ENCODE peak calls at places on chromosomes 11 and 22, in six cellular contexts. F is kidney, K is mammary epithelial cell, G is brain microvascular endothelial cell, L is upper lobe of right lung, O is heart left ventricle. T is an unnamed sample.

GRCh38 chr11:58676563-58677135 is 54.2 kb downstream of the CNTF start:
- DNase-seq in K (no peak), L (no peak), O (no peak), G (no peak), F (no peak), T (no peak)

GRCh38 chr11:122695076-122695620 is 39.6 kb downstream of the UBASH3B start:
- DNase-seq in G (no peak), L (no peak), O (no peak), K (no peak), F (no peak), T (no peak)

GRCh38 chr22:46245515-46245914 is 4.6 kb downstream of the CDPF1 start:
- DNase-seq in L (no peak), F (peak; percentile 86), G (no peak), K (no peak), O (peak; percentile 85), T (peak; percentile 33)

GRCh38 chr22:49046546-49047305 is 780.9 kb downstream of the BRD1 start:
- DNase-seq in F (no peak), L (peak; percentile 63), O (no peak), K (no peak), G (peak; percentile 5), T (no peak)

GRCh38 chr11:100546714-100547113 is 140.4 kb upstream of the ARHGAP42 start:
- DNase-seq in O (no peak), G (peak; percentile 69), L (no peak), K (peak; percentile 83), F (no peak), T (no peak)

GRCh38 chr22:23237841-23238240 is 57.5 kb downstream of the BCR start:
- DNase-seq in K (no peak), G (no peak), L (no peak), O (no peak), F (no peak), T (no peak)

GRCh38 chr11:128904303-128904871 is 13.2 kb downstream of the KCNJ5 start:
- DNase-seq in O (no peak), K (no peak), L (no peak), F (peak; percentile 68), G (no peak), T (no peak)

GRCh38 chr22:46066691-46067090 is 83.6 kb upstream of the PPARA start:
- DNase-seq in L (peak; percentile 25), K (peak; percentile 74), O (peak; percentile 20), G (no peak), F (peak; percentile 37), T (no peak)

GRCh38 chr11:70040452-70040851 is 37.7 kb upstream of the ANO1 start:
- DNase-seq in F (no peak), G (no peak), O (no peak), K (no peak), L (no peak), T (no peak)

GRCh38 chr11:29272019-29272654 is 744.7 kb downstream of the KCNA4 start:
- DNase-seq in K (peak; percentile 51), F (no peak), L (no peak), G (peak; percentile 56), O (no peak), T (no peak)

GRCh38 chr11:8720868-8721739 is 38.5 kb downstream of the RPL27A start:
- DNase-seq in O (no peak), G (no peak), F (no peak), K (peak; percentile 46), L (no peak), T (no peak)

GRCh38 chr22:39264344-39265116 is 19.7 kb upstream of the PDGFB start:
- DNase-seq in G (no peak), K (no peak), O (peak; percentile 69), F (no peak), L (no peak), T (no peak)

GRCh38 chr11:108593214-108593909 is at the start of gene EXPH5:
- DNase-seq in L (peak; percentile 97), G (peak; percentile 49), K (peak; percentile 98), F (peak; percentile 97), O (peak; percentile 78), T (peak; percentile 76)

GRCh38 chr11:112000703-112001102 is 24.5 kb upstream of the DLAT start:
- DNase-seq in F (no peak), K (no peak), L (no peak), O (no peak), G (no peak), T (no peak)

GRCh38 chr22:29266564-29267461 is 968 bp downstream of the RHBDD3 start:
- DNase-seq in O (no peak), F (no peak), K (peak; percentile 1), G (no peak), L (peak; percentile 58), T (peak; percentile 27)

GRCh38 chr11:3129181-3129590 is 35.9 kb downstream of the OSBPL5 start:
- DNase-seq in G (no peak), L (no peak), F (no peak), K (no peak), O (no peak), T (no peak)

GRCh38 chr11:132790466-132790865 is 741.8 kb downstream of the OPCML start:
- DNase-seq in K (no peak), F (no peak), G (no peak), O (no peak), L (no peak), T (no peak)

GRCh38 chr22:27116295-27116694 is 458.9 kb downstream of the MIAT start:
- DNase-seq in G (no peak), L (no peak), K (no peak), F (no peak), O (no peak), T (no peak)

GRCh38 chr11:60348116-60348515 is 21.1 kb downstream of the MS4A6E start:
- DNase-seq in K (no peak), L (no peak), G (no peak), F (no peak), O (no peak), T (no peak)

GRCh38 chr22:46801331-46801811 is 38.9 kb downstream of the TBC1D22A start:
- DNase-seq in O (no peak), L (no peak), K (no peak), G (no peak), F (peak; percentile 46), T (no peak)

GRCh38 chr11:70766901-70767300 is 368.6 kb downstream of the CTTN start:
- DNase-seq in F (no peak), K (no peak), O (no peak), G (no peak), L (no peak), T (no peak)

GRCh38 chr22:41862160-41862529 is 29.2 kb downstream of the SREBF2 start:
- DNase-seq in K (peak; percentile 34), G (no peak), O (no peak), F (no peak), L (no peak), T (no peak)

GRCh38 chr11:43691332-43691731 is 10.8 kb downstream of the HSD17B12 start:
- DNase-seq in L (no peak), G (no peak), F (no peak), O (no peak), K (no peak), T (no peak)

GRCh38 chr22:40247976-40248375 is 70.3 kb downstream of the TNRC6B start:
- DNase-seq in L (no peak), K (no peak), O (no peak), G (no peak), F (no peak), T (no peak)

GRCh38 chr11:1882265-1883238 is 9.1 kb downstream of the PRR33 start:
- DNase-seq in L (peak; percentile 90), K (peak; percentile 54), O (peak; percentile 87), F (peak; percentile 91), G (peak; percentile 41), T (peak; percentile 85)

GRCh38 chr11:102794382-102794781 is 3.6 kb downstream of the MMP1 start:
- DNase-seq in L (no peak), G (peak; percentile 66), O (no peak), K (peak; percentile 30), F (no peak), T (peak; percentile 35)
- TF ChIP-seq CTCF in L (peak; percentile 42), G (peak; percentile 80), O (no peak), K (peak; percentile 37), F (no peak), T (peak; percentile 63)

GRCh38 chr11:92965196-92965595 is 4.3 kb upstream of the MTNR1B start:
- DNase-seq in F (no peak), L (no peak), O (no peak), K (no peak), G (no peak), T (no peak)

GRCh38 chr11:92964471-92964870 is 5.0 kb upstream of the MTNR1B start:
- DNase-seq in F (no peak), G (no peak), O (no peak), L (no peak), K (peak; percentile 79), T (no peak)

GRCh38 chr11:92962444-92962843 is 7.0 kb upstream of the MTNR1B start:
- DNase-seq in L (no peak), G (no peak), F (no peak), K (no peak), O (no peak), T (no peak)

GRCh38 chr11:92955900-92956299 is 13.6 kb upstream of the MTNR1B start:
- DNase-seq in K (peak; percentile 94), O (no peak), L (no peak), G (no peak), F (no peak), T (no peak)

DNA sequence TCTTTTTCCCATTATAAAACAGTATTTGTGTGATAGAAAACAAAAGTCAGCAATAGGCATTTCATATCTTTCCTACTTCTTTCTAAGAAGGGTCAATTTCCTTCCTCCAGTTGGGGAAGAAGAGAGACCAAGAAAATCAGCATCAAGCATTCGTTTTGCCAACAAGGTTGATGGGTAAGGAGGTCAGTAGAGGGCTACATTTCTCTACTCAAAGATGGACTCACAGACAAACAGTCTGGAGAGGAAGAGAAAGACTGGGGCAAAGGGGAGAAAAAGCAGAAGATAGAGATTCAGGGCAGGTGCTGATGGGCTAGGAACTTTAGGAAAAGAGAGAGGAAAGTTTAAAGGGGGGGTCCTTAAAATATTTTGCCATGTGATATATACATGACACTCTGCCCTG is 8.6 kb upstream of the MTNR1B start:
- DNase-seq in L (no peak), K (no peak), O (no peak), G (no peak), F (no peak), T (no peak)
- H3K36me3 ChIP-seq in L (no peaks in the 10 kb centered on the region), K (no peaks in the 10 kb centered on the region), O (no peaks in the 10 kb centered on the region), G (no peaks in the 10 kb centered on the region), F (no peaks in the 10 kb centered on the region), T (no peaks in the 10 kb centered on the region)

GRCh38 chr11:57641426-57641825 is 8.3 kb downstream of the YPEL4 start:
- DNase-seq in L (no peak), O (no peak), F (no peak), G (peak; percentile 36), K (no peak), T (no peak)
- TF ChIP-seq CTCF in L (peak; percentile 61), O (peak; percentile 36), F (peak; percentile 53), G (peak; percentile 73), K (peak; percentile 77), T (peak; percentile 47)

GRCh38 chr11:120441592-120441991 is 70.0 kb upstream of the GRIK4 start:
- DNase-seq in L (no peak), O (no peak), F (no peak), G (no peak), K (no peak), T (no peak)
- H3K36me3 ChIP-seq in L (peaks cover 82% of the 10 kb centered on the region), O (peaks cover 67% of the 10 kb centered on the region), F (peaks cover 22% of the 10 kb centered on the region), G (peaks cover 32% of the 10 kb centered on the region), K (peaks cover 7% of the 10 kb centered on the region), T (peaks cover 43% of the 10 kb centered on the region)